ENCODE peak calls at places on chromosomes 7 and 10, in ten cellular contexts. One of them, this sample, is unnamed.

GRCh38 chr10:102657451-102657850 is 13.2 kb downstream of the TRIM8 start:
- DNase-seq in mammary epithelial cell: no peak
- DNase-seq in CD8-positive, alpha-beta T cell: no peak
- DNase-seq in heart left ventricle: no peak
- DNase-seq in suprapubic skin: no peak
- DNase-seq in hepatocyte: no peak
- DNase-seq in cardiac fibroblast: no peak
- DNase-seq in GM06990: no peak
- DNase-seq in DND-41: no peak
- DNase-seq in GM10248: no peak
- DNase-seq in this sample: no peak

GRCh38 chr10:6407034-6407721 is 172.9 kb downstream of the PRKCQ start:
- DNase-seq in mammary epithelial cell: no peak
- DNase-seq in CD8-positive, alpha-beta T cell: no peak
- DNase-seq in heart left ventricle: no peak
- DNase-seq in suprapubic skin: no peak
- DNase-seq in hepatocyte: no peak
- DNase-seq in cardiac fibroblast: no peak
- DNase-seq in GM06990: no peak
- DNase-seq in DND-41: no peak
- DNase-seq in GM10248: no peak
- DNase-seq in this sample: no peak

GRCh38 chr7:30923009-30923773 is 11.5 kb downstream of the AQP1 start:
- DNase-seq in mammary epithelial cell: no peak
- DNase-seq in CD8-positive, alpha-beta T cell: no peak
- DNase-seq in heart left ventricle: peak
- DNase-seq in suprapubic skin: peak
- DNase-seq in hepatocyte: no peak
- DNase-seq in cardiac fibroblast: no peak
- DNase-seq in GM06990: no peak
- DNase-seq in DND-41: no peak
- DNase-seq in GM10248: no peak
- DNase-seq in this sample: peak

GRCh38 chr7:143447500-143447899 is 4.2 kb downstream of the TAS2R60 start:
- DNase-seq in mammary epithelial cell: no peak
- DNase-seq in CD8-positive, alpha-beta T cell: no peak
- DNase-seq in heart left ventricle: no peak
- DNase-seq in suprapubic skin: no peak
- DNase-seq in hepatocyte: no peak
- DNase-seq in cardiac fibroblast: no peak
- DNase-seq in GM06990: no peak
- DNase-seq in DND-41: no peak
- DNase-seq in GM10248: no peak
- DNase-seq in this sample: no peak

GRCh38 chr10:31340343-31340742 is 21.3 kb downstream of the ZEB1 start:
- DNase-seq in mammary epithelial cell: no peak
- DNase-seq in CD8-positive, alpha-beta T cell: peak
- DNase-seq in heart left ventricle: no peak
- DNase-seq in suprapubic skin: no peak
- DNase-seq in hepatocyte: peak
- DNase-seq in cardiac fibroblast: peak
- DNase-seq in GM06990: no peak
- DNase-seq in DND-41: no peak
- DNase-seq in GM10248: no peak
- DNase-seq in this sample: no peak

GRCh38 chr10:100022403-100022802 is 12.7 kb upstream of the DNMBP start:
- DNase-seq in mammary epithelial cell: no peak
- DNase-seq in CD8-positive, alpha-beta T cell: no peak
- DNase-seq in heart left ventricle: no peak
- DNase-seq in suprapubic skin: no peak
- DNase-seq in hepatocyte: no peak
- DNase-seq in cardiac fibroblast: no peak
- DNase-seq in GM06990: no peak
- DNase-seq in DND-41: no peak
- DNase-seq in GM10248: no peak
- DNase-seq in this sample: no peak

GRCh38 chr7:128827971-128828711 is 2.1 kb upstream of the FLNC start:
- DNase-seq in mammary epithelial cell: no peak
- DNase-seq in CD8-positive, alpha-beta T cell: no peak
- DNase-seq in heart left ventricle: peak
- DNase-seq in suprapubic skin: no peak
- DNase-seq in hepatocyte: peak
- DNase-seq in cardiac fibroblast: peak
- DNase-seq in GM06990: no peak
- DNase-seq in DND-41: no peak
- DNase-seq in GM10248: no peak
- DNase-seq in this sample: no peak

GRCh38 chr10:79267449-79267848 is 79.8 kb upstream of the PPIF start:
- DNase-seq in mammary epithelial cell: no peak
- DNase-seq in CD8-positive, alpha-beta T cell: no peak
- DNase-seq in heart left ventricle: no peak
- DNase-seq in suprapubic skin: no peak
- DNase-seq in hepatocyte: no peak
- DNase-seq in cardiac fibroblast: no peak
- DNase-seq in GM06990: no peak
- DNase-seq in DND-41: no peak
- DNase-seq in GM10248: no peak
- DNase-seq in this sample: no peak

GRCh38 chr7:149404396-149404795 is 56.5 kb downstream of the ZNF777 start:
- DNase-seq in mammary epithelial cell: no peak
- DNase-seq in CD8-positive, alpha-beta T cell: no peak
- DNase-seq in heart left ventricle: no peak
- DNase-seq in suprapubic skin: no peak
- DNase-seq in hepatocyte: no peak
- DNase-seq in cardiac fibroblast: no peak
- DNase-seq in GM06990: no peak
- DNase-seq in DND-41: no peak
- DNase-seq in GM10248: no peak
- DNase-seq in this sample: no peak

GRCh38 chr10:73413528-73414229 is at the start of gene ANXA7:
- DNase-seq in mammary epithelial cell: peak
- DNase-seq in CD8-positive, alpha-beta T cell: peak
- DNase-seq in heart left ventricle: peak
- DNase-seq in suprapubic skin: peak
- DNase-seq in hepatocyte: peak
- DNase-seq in cardiac fibroblast: peak
- DNase-seq in GM06990: peak
- DNase-seq in DND-41: peak
- DNase-seq in GM10248: peak
- DNase-seq in this sample: peak
- TF ChIP-seq CTCF in mammary epithelial cell: no peak
- TF ChIP-seq CTCF in CD8-positive, alpha-beta T cell: no peak
- TF ChIP-seq CTCF in heart left ventricle: peak
- TF ChIP-seq CTCF in suprapubic skin: no peak
- TF ChIP-seq CTCF in hepatocyte: peak
- TF ChIP-seq CTCF in cardiac fibroblast: peak
- TF ChIP-seq CTCF in GM06990: peak
- TF ChIP-seq CTCF in DND-41: peak
- TF ChIP-seq CTCF in GM10248: no peak
- TF ChIP-seq CTCF in this sample: peak

DNA sequence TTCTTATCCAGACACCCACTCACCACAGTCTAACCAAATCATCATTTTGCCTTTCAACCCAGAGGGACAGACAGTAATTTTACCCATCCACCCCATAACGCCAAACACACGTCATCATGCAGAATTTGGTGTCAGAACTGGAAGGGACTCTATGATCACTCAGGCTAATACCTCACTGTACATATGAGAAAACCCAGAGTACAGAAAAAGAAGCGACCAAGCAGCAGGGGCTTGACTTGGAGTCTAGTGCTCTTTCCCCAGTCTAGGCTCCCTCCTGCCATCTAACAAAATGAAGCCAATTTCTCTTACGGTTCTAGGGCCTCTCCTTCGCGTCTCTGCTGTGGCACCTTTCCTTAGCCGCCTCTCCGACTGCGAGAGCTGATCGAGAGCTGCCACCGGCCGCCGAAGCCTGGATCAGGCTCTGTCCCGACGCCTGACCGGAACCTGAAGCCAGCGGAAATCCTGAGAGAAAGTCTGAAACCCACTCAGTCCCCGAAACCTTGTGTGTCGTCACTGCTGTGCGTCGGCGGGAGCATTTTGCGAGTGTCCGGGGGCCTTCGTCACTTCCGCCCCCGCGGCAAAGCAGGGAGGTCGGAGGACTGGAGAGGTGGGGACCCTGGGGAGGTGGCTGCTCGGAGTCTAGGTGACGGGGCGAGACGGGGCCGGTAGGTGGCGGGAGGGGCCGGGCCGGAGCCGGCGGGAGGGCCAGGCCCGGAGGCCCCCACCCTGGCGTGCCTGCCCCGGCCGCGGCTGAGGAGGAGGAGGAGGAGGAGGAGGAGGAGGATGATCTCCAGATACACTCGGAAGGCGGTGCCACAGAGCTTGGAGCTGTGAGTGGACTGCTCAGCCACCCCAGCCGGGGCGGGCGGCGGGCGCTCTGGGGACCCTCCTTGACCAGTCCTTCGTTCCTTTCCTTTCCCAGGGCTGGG is at the start of the genes ECD and FAM149B1:
- DNase-seq in mammary epithelial cell: peak
- DNase-seq in CD8-positive, alpha-beta T cell: peak
- DNase-seq in heart left ventricle: peak
- DNase-seq in suprapubic skin: peak
- DNase-seq in hepatocyte: peak
- DNase-seq in cardiac fibroblast: peak
- DNase-seq in GM06990: peak
- DNase-seq in DND-41: peak
- DNase-seq in GM10248: peak
- DNase-seq in this sample: peak
- TF ChIP-seq CTCF in mammary epithelial cell: no peak
- TF ChIP-seq CTCF in CD8-positive, alpha-beta T cell: peak
- TF ChIP-seq CTCF in heart left ventricle: peak
- TF ChIP-seq CTCF in suprapubic skin: no peak
- TF ChIP-seq CTCF in hepatocyte: peak
- TF ChIP-seq CTCF in cardiac fibroblast: no peak
- TF ChIP-seq CTCF in GM06990: peak
- TF ChIP-seq CTCF in DND-41: peak
- TF ChIP-seq CTCF in GM10248: peak
- TF ChIP-seq CTCF in this sample: peak

GRCh38 chr7:116165717-116166116 is 44.6 kb upstream of the TES start:
- DNase-seq in mammary epithelial cell: no peak
- DNase-seq in CD8-positive, alpha-beta T cell: no peak
- DNase-seq in heart left ventricle: no peak
- DNase-seq in suprapubic skin: no peak
- DNase-seq in hepatocyte: no peak
- DNase-seq in cardiac fibroblast: no peak
- DNase-seq in GM06990: peak
- DNase-seq in DND-41: no peak
- DNase-seq in GM10248: peak
- DNase-seq in this sample: no peak

GRCh38 chr7:116169060-116169459 is 41.3 kb upstream of the TES start:
- DNase-seq in mammary epithelial cell: peak
- DNase-seq in CD8-positive, alpha-beta T cell: no peak
- DNase-seq in heart left ventricle: no peak
- DNase-seq in suprapubic skin: no peak
- DNase-seq in hepatocyte: peak
- DNase-seq in cardiac fibroblast: peak
- DNase-seq in GM06990: no peak
- DNase-seq in DND-41: no peak
- DNase-seq in GM10248: no peak
- DNase-seq in this sample: no peak

GRCh38 chr7:116164552-116164951 is 45.8 kb upstream of the TES start:
- DNase-seq in mammary epithelial cell: no peak
- DNase-seq in CD8-positive, alpha-beta T cell: no peak
- DNase-seq in heart left ventricle: no peak
- DNase-seq in suprapubic skin: no peak
- DNase-seq in hepatocyte: no peak
- DNase-seq in cardiac fibroblast: peak
- DNase-seq in GM06990: no peak
- DNase-seq in DND-41: no peak
- DNase-seq in GM10248: no peak
- DNase-seq in this sample: no peak

GRCh38 chr7:116166167-116166566 is 44.2 kb upstream of the TES start:
- DNase-seq in mammary epithelial cell: no peak
- DNase-seq in CD8-positive, alpha-beta T cell: no peak
- DNase-seq in heart left ventricle: no peak
- DNase-seq in suprapubic skin: no peak
- DNase-seq in hepatocyte: no peak
- DNase-seq in cardiac fibroblast: no peak
- DNase-seq in GM06990: no peak
- DNase-seq in DND-41: no peak
- DNase-seq in GM10248: no peak
- DNase-seq in this sample: no peak

DNA sequence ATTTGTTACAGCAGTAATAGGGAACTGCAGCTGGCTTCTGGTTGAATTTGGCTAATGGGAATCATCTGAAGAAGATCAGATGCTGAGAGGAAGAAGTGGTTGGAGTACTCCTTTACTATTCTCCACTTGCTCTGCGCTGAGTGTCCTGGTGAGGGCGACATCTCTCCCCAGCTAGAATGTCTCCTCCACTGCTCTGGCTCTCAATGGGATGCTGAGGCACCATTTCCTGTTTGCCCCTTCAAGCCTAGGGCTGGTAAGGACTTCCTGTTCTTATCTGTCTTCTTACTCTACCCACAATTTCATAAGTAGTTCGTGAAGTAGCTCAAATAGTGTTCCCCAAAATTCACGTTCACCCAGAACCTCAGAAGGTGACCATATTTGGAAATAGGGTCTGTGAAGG is 43.2 kb upstream of the TES start:
- DNase-seq in mammary epithelial cell: no peak
- DNase-seq in CD8-positive, alpha-beta T cell: no peak
- DNase-seq in heart left ventricle: no peak
- DNase-seq in suprapubic skin: no peak
- DNase-seq in hepatocyte: no peak
- DNase-seq in cardiac fibroblast: no peak
- DNase-seq in GM06990: no peak
- DNase-seq in DND-41: peak
- DNase-seq in GM10248: no peak
- DNase-seq in this sample: no peak
- TF ChIP-seq CTCF in mammary epithelial cell: peak
- TF ChIP-seq CTCF in CD8-positive, alpha-beta T cell: no peak
- TF ChIP-seq CTCF in heart left ventricle: no peak
- TF ChIP-seq CTCF in suprapubic skin: no peak
- TF ChIP-seq CTCF in hepatocyte: no peak
- TF ChIP-seq CTCF in cardiac fibroblast: peak
- TF ChIP-seq CTCF in GM06990: peak
- TF ChIP-seq CTCF in DND-41: peak
- TF ChIP-seq CTCF in GM10248: peak
- TF ChIP-seq CTCF in this sample: no peak

GRCh38 chr7:65750511-65751344 is 122.1 kb upstream of the VKORC1L1 start:
- DNase-seq in mammary epithelial cell: peak
- DNase-seq in CD8-positive, alpha-beta T cell: peak
- DNase-seq in heart left ventricle: peak
- DNase-seq in suprapubic skin: peak
- DNase-seq in hepatocyte: peak
- DNase-seq in cardiac fibroblast: peak
- DNase-seq in GM06990: peak
- DNase-seq in DND-41: peak
- DNase-seq in GM10248: peak
- DNase-seq in this sample: peak
- TF ChIP-seq CTCF in mammary epithelial cell: no peak
- TF ChIP-seq CTCF in CD8-positive, alpha-beta T cell: no peak
- TF ChIP-seq CTCF in heart left ventricle: no peak
- TF ChIP-seq CTCF in suprapubic skin: no peak
- TF ChIP-seq CTCF in hepatocyte: no peak
- TF ChIP-seq CTCF in cardiac fibroblast: no peak
- TF ChIP-seq CTCF in GM06990: no peak
- TF ChIP-seq CTCF in DND-41: no peak
- TF ChIP-seq CTCF in GM10248: no peak
- TF ChIP-seq CTCF in this sample: no peak

This sample was measured in endothelial cell.